ENCODE peak calls at places on chromosomes 7 and 10, in nine cellular contexts. One of them, this sample, is unnamed.

GRCh38 chr7:98678215-98678614 is 61.1 kb downstream of the NPTX2 start:
- DNase-seq in body of pancreas: no peak
- DNase-seq in activated effector memory CD4-positive, alpha-beta T cell treated with anti-CD3 and anti-CD28 coated beads, Interleukin-2, amount 50 U/mL, for 16 hours: no peak
- DNase-seq in GM04504: no peak
- DNase-seq in KG1: no peak
- DNase-seq in effector memory CD8-positive, alpha-beta T cell: no peak
- DNase-seq in small intestine: no peak
- DNase-seq in left ventricle myocardium inferior: no peak
- DNase-seq in ELF-1: no peak
- DNase-seq in this sample: no peak

GRCh38 chr10:132240156-132240555 is 53.4 kb downstream of the DPYSL4 start:
- DNase-seq in body of pancreas: no peak
- DNase-seq in activated effector memory CD4-positive, alpha-beta T cell treated with anti-CD3 and anti-CD28 coated beads, Interleukin-2, amount 50 U/mL, for 16 hours: no peak
- DNase-seq in GM04504: no peak
- DNase-seq in KG1: no peak
- DNase-seq in effector memory CD8-positive, alpha-beta T cell: no peak
- DNase-seq in small intestine: no peak
- DNase-seq in left ventricle myocardium inferior: no peak
- DNase-seq in ELF-1: no peak
- DNase-seq in this sample: no peak

GRCh38 chr7:6453737-6454136 is 6.0 kb upstream of the DAGLB start:
- DNase-seq in body of pancreas: no peak
- DNase-seq in activated effector memory CD4-positive, alpha-beta T cell treated with anti-CD3 and anti-CD28 coated beads, Interleukin-2, amount 50 U/mL, for 16 hours: no peak
- DNase-seq in GM04504: peak; percentile 71
- DNase-seq in KG1: no peak
- DNase-seq in effector memory CD8-positive, alpha-beta T cell: no peak
- DNase-seq in small intestine: no peak
- DNase-seq in left ventricle myocardium inferior: no peak
- DNase-seq in ELF-1: no peak
- DNase-seq in this sample: no peak

GRCh38 chr10:4651404-4652037 is 174.5 kb upstream of the AKR1E2 start:
- DNase-seq in body of pancreas: no peak
- DNase-seq in activated effector memory CD4-positive, alpha-beta T cell treated with anti-CD3 and anti-CD28 coated beads, Interleukin-2, amount 50 U/mL, for 16 hours: no peak
- DNase-seq in GM04504: no peak
- DNase-seq in KG1: no peak
- DNase-seq in effector memory CD8-positive, alpha-beta T cell: no peak
- DNase-seq in small intestine: no peak
- DNase-seq in left ventricle myocardium inferior: no peak
- DNase-seq in ELF-1: no peak
- DNase-seq in this sample: no peak

GRCh38 chr7:130925136-130925794 is 191.3 kb upstream of the KLF14 start:
- DNase-seq in body of pancreas: no peak
- DNase-seq in activated effector memory CD4-positive, alpha-beta T cell treated with anti-CD3 and anti-CD28 coated beads, Interleukin-2, amount 50 U/mL, for 16 hours: peak; percentile 63
- DNase-seq in GM04504: no peak
- DNase-seq in KG1: no peak
- DNase-seq in effector memory CD8-positive, alpha-beta T cell: no peak
- DNase-seq in small intestine: peak; percentile 11
- DNase-seq in left ventricle myocardium inferior: no peak
- DNase-seq in ELF-1: no peak
- DNase-seq in this sample: no peak

GRCh38 chr7:78760620-78761355 is 692.7 kb downstream of the MAGI2 start:
- DNase-seq in body of pancreas: no peak
- DNase-seq in activated effector memory CD4-positive, alpha-beta T cell treated with anti-CD3 and anti-CD28 coated beads, Interleukin-2, amount 50 U/mL, for 16 hours: no peak
- DNase-seq in GM04504: no peak
- DNase-seq in KG1: no peak
- DNase-seq in effector memory CD8-positive, alpha-beta T cell: no peak
- DNase-seq in small intestine: no peak
- DNase-seq in left ventricle myocardium inferior: no peak
- DNase-seq in ELF-1: no peak
- DNase-seq in this sample: no peak

GRCh38 chr7:23275906-23276305 is 23.2 kb upstream of the MALSU1 start:
- DNase-seq in body of pancreas: no peak
- DNase-seq in activated effector memory CD4-positive, alpha-beta T cell treated with anti-CD3 and anti-CD28 coated beads, Interleukin-2, amount 50 U/mL, for 16 hours: no peak
- DNase-seq in GM04504: no peak
- DNase-seq in KG1: no peak
- DNase-seq in effector memory CD8-positive, alpha-beta T cell: no peak
- DNase-seq in small intestine: no peak
- DNase-seq in left ventricle myocardium inferior: no peak
- DNase-seq in ELF-1: no peak
- DNase-seq in this sample: no peak

GRCh38 chr10:32132357-32132756 is 76.1 kb upstream of the KIF5B start:
- DNase-seq in body of pancreas: no peak
- DNase-seq in activated effector memory CD4-positive, alpha-beta T cell treated with anti-CD3 and anti-CD28 coated beads, Interleukin-2, amount 50 U/mL, for 16 hours: no peak
- DNase-seq in GM04504: no peak
- DNase-seq in KG1: no peak
- DNase-seq in effector memory CD8-positive, alpha-beta T cell: no peak
- DNase-seq in small intestine: no peak
- DNase-seq in left ventricle myocardium inferior: no peak
- DNase-seq in ELF-1: no peak
- DNase-seq in this sample: no peak